ENCODE peak calls at places on chromosome 11, in four cellular contexts. C is fibroblast of mammary gland, T is ovary, W is right lobe of liver. N is an unnamed sample.

GRCh38 chr11:112554586-112554985 is 293.9 kb upstream of the PLET1 start:
- DNase-seq in T (no peak), W (no peak), C (no peak), N (no peak)

GRCh38 chr11:117916956-117917355 is 12.2 kb downstream of the TMPRSS13 start:
- DNase-seq in T (no peak), C (no peak), W (no peak), N (no peak)

GRCh38 chr11:84558085-84558905 is 1068.8 kb downstream of the DLG2 start:
- DNase-seq in W (no peak), T (peak), C (peak), N (peak)

GRCh38 chr11:19869946-19870589 is 157.4 kb downstream of the NAV2 start:
- DNase-seq in T (no peak), C (no peak), W (no peak), N (no peak)

GRCh38 chr11:70761094-70761905 is 363.0 kb downstream of the CTTN start:
- DNase-seq in C (no peak), W (peak), T (no peak), N (no peak)

GRCh38 chr11:87976009-87976408 is 199.2 kb downstream of the RAB38 start:
- DNase-seq in T (no peak), W (no peak), C (no peak), N (no peak)

GRCh38 chr11:19931141-19931767 is 218.6 kb downstream of the NAV2 start:
- DNase-seq in C (peak), T (peak), W (no peak), N (no peak)

GRCh38 chr11:3614742-3615171 is 27.0 kb downstream of the ART5 start:
- DNase-seq in W (no peak), T (no peak), C (no peak), N (peak)

GRCh38 chr11:10302294-10302743 is 2.6 kb upstream of the ADM start:
- DNase-seq in C (no peak), T (peak), W (no peak), N (no peak)

GRCh38 chr11:64378335-64378884 is 19.4 kb downstream of the RPS6KA4 start:
- DNase-seq in C (peak), T (peak), W (no peak), N (no peak)

GRCh38 chr11:58070585-58070984 is 39.8 kb downstream of the OR6Q1 start:
- DNase-seq in C (no peak), T (no peak), W (no peak), N (no peak)

GRCh38 chr11:82750643-82751139 is 17.0 kb upstream of the FAM181B start:
- DNase-seq in T (no peak), C (no peak), W (no peak), N (no peak)

GRCh38 chr11:88604255-88604654 is 266.7 kb upstream of the CTSC start:
- DNase-seq in W (no peak), C (peak), T (no peak), N (no peak)

GRCh38 chr11:27204527-27204926 is 158.5 kb downstream of the CCDC34 start:
- DNase-seq in W (no peak), C (peak), T (no peak), N (no peak)

GRCh38 chr11:27379449-27379848 is 16.4 kb upstream of the CCDC34 start:
- DNase-seq in W (no peak), C (no peak), T (no peak), N (no peak)

GRCh38 chr11:32960553-32961164 is 55.0 kb upstream of the DEPDC7 start:
- DNase-seq in C (peak), T (no peak), W (no peak), N (peak)

GRCh38 chr11:12201016-12201985 is 90.9 kb downstream of the MICAL2 start:
- DNase-seq in W (no peak), C (peak), T (peak), N (no peak)

GRCh38 chr11:59555601-59556114 is 44.3 kb downstream of the OR4D9 start:
- DNase-seq in C (no peak), W (no peak), T (no peak), N (no peak)

GRCh38 chr11:110505514-110506284 is 76.0 kb downstream of the FDX1 start:
- DNase-seq in T (no peak), W (no peak), C (no peak), N (no peak)

GRCh38 chr11:65796726-65797601 is 10.1 kb downstream of the OVOL1 start:
- DNase-seq in C (no peak), T (no peak), W (no peak), N (no peak)

GRCh38 chr11:56783448-56784041 is 35.0 kb upstream of the OR9G4 start:
- DNase-seq in C (peak), W (no peak), T (no peak), N (peak)

GRCh38 chr11:27898166-27898565 is 197.9 kb upstream of the BDNF start:
- DNase-seq in C (no peak), T (no peak), W (no peak), N (no peak)

GRCh38 chr11:64466115-64466718 is 107.3 kb downstream of the RPS6KA4 start:
- DNase-seq in W (no peak), C (no peak), T (no peak), N (no peak)

GRCh38 chr11:69644962-69645675 is 4.2 kb downstream of the CCND1 start:
- DNase-seq in W (peak), T (no peak), C (no peak), N (no peak)
- TF ChIP-seq CTCF in W (no peak), T (no peak), C (no peak), N (no peak)

GRCh38 chr11:2143652-2144548 is 4.7 kb upstream of the IGF2 start:
- DNase-seq in C (no peak), W (no peak), T (no peak), N (no peak)
- TF ChIP-seq CTCF in C (no peak), W (no peak), T (no peak), N (peak)

DNA sequence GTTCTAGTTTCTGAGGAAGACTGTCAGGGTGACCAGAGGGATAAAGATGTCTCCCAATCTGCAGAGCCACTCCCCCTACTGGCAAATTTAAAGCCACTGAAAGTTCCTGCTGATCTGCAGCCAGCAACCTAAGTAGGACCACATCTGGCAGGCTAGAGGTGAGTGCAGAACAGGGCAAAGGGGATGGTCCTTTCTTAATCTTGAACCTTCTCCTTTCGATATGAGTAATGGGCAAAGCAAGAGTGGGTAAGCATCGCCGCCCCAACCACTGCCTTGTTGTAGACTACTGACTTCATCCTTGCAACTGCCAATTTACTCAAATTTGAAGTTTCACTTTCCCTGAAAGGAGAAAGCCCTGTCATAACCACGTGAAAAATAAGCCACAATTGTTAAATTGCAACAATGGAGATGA is 30.7 kb downstream of the SCUBE2 start:
- DNase-seq in T (no peak), C (peak), W (no peak), N (peak)
- TF ChIP-seq CTCF in T (no peak), C (peak), W (no peak), N (peak)

DNA sequence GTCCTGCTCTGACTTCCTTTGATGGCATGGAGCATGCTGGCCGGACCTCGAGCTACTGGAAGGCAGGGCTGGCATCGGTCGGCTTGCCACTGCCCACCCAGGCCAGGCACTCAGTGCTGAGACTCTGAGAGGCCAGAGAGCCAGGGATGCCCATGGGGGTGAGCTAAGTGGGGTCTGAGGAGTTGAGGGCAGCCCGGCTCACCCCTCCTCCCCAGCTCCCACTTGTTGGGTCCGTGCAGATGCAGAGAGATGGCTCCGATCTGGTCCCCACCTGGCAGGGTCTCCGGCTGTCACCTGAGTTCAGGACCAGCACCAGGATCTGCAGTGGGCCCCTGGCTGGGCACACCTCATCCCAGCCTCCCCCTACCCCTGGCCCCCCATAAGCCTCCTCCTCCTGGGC is 13.3 kb downstream of the LSP1 start:
- DNase-seq in W (peak), T (no peak), C (no peak), N (no peak)
- TF ChIP-seq CTCF in W (no peak), T (no peak), C (no peak), N (no peak)

GRCh38 chr11:25983280-25983679 is 348.6 kb upstream of the ANO3 start:
- DNase-seq in T (no peak), C (no peak), W (no peak), N (no peak)

GRCh38 chr11:25981998-25982397 is 349.9 kb upstream of the ANO3 start:
- DNase-seq in W (no peak), C (peak), T (no peak), N (peak)
- TF ChIP-seq CTCF in W (peak), C (peak), T (peak), N (peak)

GRCh38 chr11:103536335-103536722 is 427.1 kb downstream of the DYNC2H1 start:
- DNase-seq in T (no peak), W (no peak), C (no peak), N (no peak)

GRCh38 chr11:103534959-103535358 is 425.7 kb downstream of the DYNC2H1 start:
- DNase-seq in W (no peak), T (no peak), C (no peak), N (no peak)

GRCh38 chr11:103541186-103541795 is 432.1 kb downstream of the DYNC2H1 start:
- DNase-seq in T (no peak), C (peak), W (no peak), N (no peak)

GRCh38 chr11:103539166-103539565 is 429.9 kb downstream of the DYNC2H1 start:
- DNase-seq in C (no peak), W (no peak), T (no peak), N (no peak)

GRCh38 chr11:103537904-103538502 is 428.8 kb downstream of the DYNC2H1 start:
- DNase-seq in C (peak), W (no peak), T (no peak), N (peak)
- TF ChIP-seq CTCF in C (peak), W (peak), T (no peak), N (peak)

GRCh38 chr11:43802509-43802908 is 78.1 kb upstream of the ALKBH3 start:
- DNase-seq in W (no peak), C (no peak), T (no peak), N (no peak)
- TF ChIP-seq CTCF in W (peak), C (peak), T (no peak), N (peak)

GRCh38 chr11:1047576-1048156 is 11.1 kb upstream of the MUC6 start:
- DNase-seq in W (peak), T (peak), C (no peak), N (no peak)

GRCh38 chr11:1049431-1049891 is 12.9 kb upstream of the MUC6 start:
- DNase-seq in C (no peak), W (no peak), T (peak), N (no peak)

GRCh38 chr11:1049071-1049405 is 12.5 kb upstream of the MUC6 start:
- DNase-seq in T (peak), C (no peak), W (peak), N (no peak)

GRCh38 chr11:1049911-1050580 is 13.5 kb upstream of the MUC6 start:
- DNase-seq in T (peak), C (no peak), W (peak), N (no peak)

DNA sequence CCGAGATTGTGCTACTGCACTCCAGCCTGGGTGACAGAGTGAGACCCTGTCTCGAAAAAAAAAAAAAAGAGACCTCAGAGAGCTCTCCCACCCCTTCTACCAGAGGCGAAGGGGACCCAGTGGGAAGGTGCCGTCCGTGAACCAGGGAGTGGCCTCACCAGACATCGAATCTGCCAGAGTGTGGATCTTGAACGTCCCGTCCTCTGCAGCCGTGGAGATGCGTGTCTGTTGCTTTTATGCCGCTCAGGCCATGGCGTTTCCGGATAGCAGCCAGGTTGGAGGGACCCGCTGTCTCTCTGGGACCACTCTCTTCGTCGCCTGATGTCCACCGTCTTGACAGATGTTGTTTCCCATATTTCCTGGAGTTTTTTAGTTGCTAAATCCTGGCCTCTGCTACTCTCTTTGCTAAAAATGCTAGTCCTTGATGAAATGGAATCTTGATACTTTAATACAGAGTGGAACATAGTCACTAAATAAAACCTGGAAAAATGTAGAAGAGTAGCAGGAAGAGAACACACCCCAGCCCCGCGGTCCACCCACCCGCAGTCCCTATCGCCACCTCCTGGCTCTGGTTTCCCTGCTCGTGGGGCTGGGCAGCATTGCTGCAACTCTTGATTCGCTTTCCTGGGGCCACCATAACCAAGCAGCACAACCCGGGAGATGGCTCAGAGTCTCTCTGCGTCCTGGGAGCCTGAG is 12.0 kb upstream of the MUC6 start:
- DNase-seq in W (peak), C (no peak), T (peak), N (no peak)
- TF ChIP-seq CTCF in W (no peak), C (no peak), T (no peak), N (no peak)

GRCh38 chr11:69721061-69721460 is 17.2 kb upstream of the FGF19 start:
- DNase-seq in C (no peak), W (no peak), T (no peak), N (no peak)
- TF ChIP-seq CTCF in C (no peak), W (no peak), T (no peak), N (no peak)

GRCh38 chr11:128906185-128907065 is 15.3 kb downstream of the KCNJ5 start:
- DNase-seq in W (no peak), C (no peak), T (no peak), N (no peak)
- TF ChIP-seq CTCF in W (no peak), C (no peak), T (no peak), N (no peak)

N was measured in GM13977.